ENCODE peak calls at places on chromosomes 3 and 15, in four cellular contexts. One of them, this sample, is unnamed.

GRCh38 chr3:132135628-132136333 is 101.0 kb upstream of the CPNE4 start:
- DNase-seq in K562: no peak
- DNase-seq in HepG2: peak; percentile 6
- DNase-seq in H1: no peak
- DNase-seq in this sample: peak; percentile 90

GRCh38 chr3:195035345-195036202 is 235.4 kb downstream of the XXYLT1 start:
- DNase-seq in HepG2: no peak
- DNase-seq in K562: no peak
- DNase-seq in H1: peak; percentile 63
- DNase-seq in this sample: no peak

GRCh38 chr3:172856766-172857742 is 106.5 kb downstream of the ECT2 start:
- DNase-seq in HepG2: peak; percentile 40
- DNase-seq in H1: no peak
- DNase-seq in K562: peak; percentile 17
- DNase-seq in this sample: no peak

GRCh38 chr3:175005881-175006280 is 146.7 kb downstream of the NAALADL2 start:
- DNase-seq in HepG2: no peak
- DNase-seq in H1: no peak
- DNase-seq in K562: no peak
- DNase-seq in this sample: no peak

GRCh38 chr15:62636823-62637320 is 405.7 kb upstream of the TPM1 start:
- DNase-seq in H1: no peak
- DNase-seq in K562: no peak
- DNase-seq in HepG2: no peak
- DNase-seq in this sample: no peak

GRCh38 chr3:49466047-49466446 is 4.0 kb upstream of the DAG1 start:
- DNase-seq in K562: no peak
- DNase-seq in H1: no peak
- DNase-seq in HepG2: peak; percentile 60
- DNase-seq in this sample: no peak

GRCh38 chr15:94070341-94071275 is 160.8 kb upstream of the MCTP2 start:
- DNase-seq in HepG2: no peak
- DNase-seq in K562: no peak
- DNase-seq in H1: peak; percentile 44
- DNase-seq in this sample: peak; percentile 15

GRCh38 chr3:100927775-100928174 is 65.4 kb downstream of the ABI3BP start:
- DNase-seq in H1: no peak
- DNase-seq in HepG2: no peak
- DNase-seq in K562: no peak
- DNase-seq in this sample: no peak

DNA sequence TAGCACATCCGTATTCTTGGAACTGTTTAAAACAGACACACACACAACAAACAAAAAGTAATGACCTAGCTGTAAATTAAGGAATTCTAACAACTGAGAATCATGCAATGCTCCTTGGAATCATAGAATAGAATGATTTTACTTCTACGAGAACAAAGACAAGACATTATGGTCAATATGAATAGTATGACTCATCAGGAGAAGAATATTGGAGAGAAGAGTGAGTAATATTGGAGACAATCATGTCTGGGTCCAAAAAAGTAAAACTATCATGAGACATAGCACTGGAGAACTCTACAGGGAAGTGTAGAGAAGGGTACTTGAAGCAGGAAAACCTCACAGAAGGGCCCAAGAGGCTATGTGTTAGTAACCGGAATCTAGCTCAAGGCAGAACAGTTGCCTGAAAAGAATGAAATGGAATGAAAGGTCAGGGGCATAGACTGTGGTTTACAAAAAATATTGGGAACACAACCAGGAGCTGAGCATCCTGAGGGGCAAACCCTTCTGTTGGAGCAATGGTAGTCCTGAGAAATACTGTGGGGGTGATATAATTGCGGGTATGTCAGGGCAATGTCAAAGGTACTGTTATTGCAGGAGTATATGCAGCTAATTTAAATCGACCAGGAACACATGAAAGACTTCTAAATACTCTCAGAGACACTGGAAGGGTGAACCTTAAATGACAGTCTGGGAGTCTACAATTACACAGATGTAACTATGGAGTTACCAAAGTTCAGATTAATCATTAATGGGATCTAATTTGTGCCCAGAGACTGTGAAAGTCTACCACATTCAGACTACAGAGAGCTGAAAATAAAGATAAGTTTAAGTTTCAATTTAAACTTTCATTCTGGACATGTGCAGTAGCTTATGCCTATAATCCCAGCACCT is 201.2 kb downstream of the BCHE start:
- DNase-seq in HepG2: no peak
- DNase-seq in K562: no peak
- DNase-seq in H1: no peak
- DNase-seq in this sample: no peak
- TF ChIP-seq PHF8 in HepG2: no peak
- TF ChIP-seq PHF8 in K562: no peak
- TF ChIP-seq PHF8 in H1: no peak
- TF ChIP-seq PHF8 in this sample: no peak

DNA sequence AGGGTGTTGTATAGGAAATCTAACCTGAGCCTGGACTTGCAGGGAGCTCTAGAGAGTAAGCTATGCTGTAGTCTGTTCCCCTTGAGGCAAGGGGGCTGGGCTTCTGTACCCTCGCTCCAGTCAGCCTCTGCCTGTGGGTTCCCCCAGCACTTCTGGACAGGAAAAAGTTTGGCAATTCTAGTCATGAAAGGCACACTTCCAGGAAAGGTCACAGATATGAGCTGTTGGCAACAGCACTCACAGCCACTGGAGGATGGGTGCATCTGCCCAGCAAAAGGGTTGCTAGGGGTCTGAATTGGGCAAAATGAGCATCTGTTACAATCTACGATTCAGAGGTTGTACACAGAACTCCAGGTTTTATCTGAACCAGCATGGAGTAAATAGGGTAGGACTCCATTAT is 281.2 kb downstream of the ERC2 start:
- DNase-seq in K562: no peak
- DNase-seq in HepG2: no peak
- DNase-seq in H1: no peak
- DNase-seq in this sample: no peak
- TF ChIP-seq PHF8 in K562: no peak
- TF ChIP-seq PHF8 in HepG2: no peak
- TF ChIP-seq PHF8 in H1: no peak
- TF ChIP-seq PHF8 in this sample: no peak

GRCh38 chr3:22795917-22796316 is 407.2 kb upstream of the UBE2E2 start:
- DNase-seq in H1: no peak
- DNase-seq in K562: no peak
- DNase-seq in HepG2: no peak
- DNase-seq in this sample: no peak
- TF ChIP-seq PHF8 in H1: no peak
- TF ChIP-seq PHF8 in K562: no peak
- TF ChIP-seq PHF8 in HepG2: no peak
- TF ChIP-seq PHF8 in this sample: no peak

DNA sequence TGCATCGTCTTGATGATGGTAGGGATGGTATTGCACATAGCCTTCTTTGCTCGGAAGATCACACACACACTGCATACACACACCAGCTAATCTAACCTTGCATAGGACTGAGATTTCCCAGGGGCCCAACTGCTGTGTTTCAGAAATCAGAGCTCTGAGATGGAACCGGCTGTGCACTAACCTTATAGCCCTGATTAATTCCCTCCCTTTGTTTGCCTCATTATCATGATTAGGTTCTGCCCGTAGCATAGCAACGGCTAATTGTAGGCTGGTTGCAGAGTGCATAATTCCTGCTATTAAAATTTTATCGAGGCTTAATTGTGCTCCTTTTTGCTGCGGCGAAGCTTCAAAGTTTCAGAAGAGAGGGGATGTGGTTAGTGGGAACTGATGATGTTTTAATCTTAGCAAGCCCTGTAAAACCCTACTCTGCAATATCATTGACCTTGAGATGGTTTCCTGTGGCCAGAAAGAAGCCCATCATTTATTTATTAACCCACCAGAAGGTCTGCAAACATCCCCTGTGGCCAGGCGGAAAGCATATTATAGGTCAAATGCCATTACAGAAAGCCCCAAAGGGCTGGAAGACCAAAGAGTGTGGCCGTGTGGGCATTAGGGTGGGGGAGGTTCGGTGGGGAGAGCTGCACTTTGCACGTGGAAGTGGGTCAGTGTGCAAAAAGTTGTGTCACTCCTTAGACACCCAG is 56.2 kb upstream of the GLCE start:
- DNase-seq in H1: no peak
- DNase-seq in K562: no peak
- DNase-seq in HepG2: peak; percentile 20
- DNase-seq in this sample: no peak
- TF ChIP-seq PHF8 in H1: no peak
- TF ChIP-seq PHF8 in K562: no peak
- TF ChIP-seq PHF8 in HepG2: no peak
- TF ChIP-seq PHF8 in this sample: no peak

GRCh38 chr15:44801797-44802196 is 65.5 kb downstream of the TRIM69 start:
- DNase-seq in HepG2: no peak
- DNase-seq in K562: no peak
- DNase-seq in H1: no peak
- DNase-seq in this sample: no peak

GRCh38 chr15:44801368-44801767 is 65.0 kb downstream of the TRIM69 start:
- DNase-seq in H1: no peak
- DNase-seq in K562: no peak
- DNase-seq in HepG2: peak; percentile 14
- DNase-seq in this sample: no peak

GRCh38 chr15:44802336-44802735 is 66.0 kb downstream of the TRIM69 start:
- DNase-seq in H1: no peak
- DNase-seq in K562: no peak
- DNase-seq in HepG2: no peak
- DNase-seq in this sample: no peak

GRCh38 chr15:44796508-44796907 is 60.2 kb downstream of the TRIM69 start:
- DNase-seq in HepG2: no peak
- DNase-seq in K562: no peak
- DNase-seq in H1: no peak
- DNase-seq in this sample: no peak

GRCh38 chr15:44798815-44799214 is 62.5 kb downstream of the TRIM69 start:
- DNase-seq in HepG2: peak; percentile 15
- DNase-seq in H1: no peak
- DNase-seq in K562: peak; percentile 39
- DNase-seq in this sample: peak; percentile 19
- TF ChIP-seq PHF8 in HepG2: no peak
- TF ChIP-seq PHF8 in H1: no peak
- TF ChIP-seq PHF8 in K562: no peak
- TF ChIP-seq PHF8 in this sample: no peak

GRCh38 chr15:74135041-74135565 is 4.7 kb downstream of the ISLR2 start:
- DNase-seq in HepG2: no peak
- DNase-seq in H1: no peak
- DNase-seq in K562: no peak
- DNase-seq in this sample: no peak

GRCh38 chr15:74133703-74134386 is 3.5 kb downstream of the ISLR2 start:
- DNase-seq in K562: no peak
- DNase-seq in HepG2: no peak
- DNase-seq in H1: peak; percentile 69
- DNase-seq in this sample: no peak

GRCh38 chr15:74132681-74133070 is 2.3 kb downstream of the ISLR2 start:
- DNase-seq in H1: peak; percentile 65
- DNase-seq in K562: no peak
- DNase-seq in HepG2: no peak
- DNase-seq in this sample: no peak

GRCh38 chr15:74133071-74133702 is 2.8 kb downstream of the ISLR2 start:
- DNase-seq in K562: no peak
- DNase-seq in HepG2: no peak
- DNase-seq in H1: peak; percentile 81
- DNase-seq in this sample: no peak

GRCh38 chr15:74134387-74135027 is 4.1 kb downstream of the ISLR2 start:
- DNase-seq in H1: peak; percentile 89
- DNase-seq in K562: no peak
- DNase-seq in HepG2: no peak
- DNase-seq in this sample: peak; percentile 37
- TF ChIP-seq PHF8 in H1: no peak
- TF ChIP-seq PHF8 in K562: no peak
- TF ChIP-seq PHF8 in HepG2: no peak
- TF ChIP-seq PHF8 in this sample: no peak

GRCh38 chr3:123090700-123091585 is 24.1 kb downstream of the PDIA5 start:
- DNase-seq in K562: no peak
- DNase-seq in H1: no peak
- DNase-seq in HepG2: no peak
- DNase-seq in this sample: no peak
- TF ChIP-seq PHF8 in K562: no peak
- TF ChIP-seq PHF8 in H1: no peak
- TF ChIP-seq PHF8 in HepG2: no peak
- TF ChIP-seq PHF8 in this sample: no peak

GRCh38 chr3:197718904-197719303 is 17.8 kb downstream of the RUBCN start:
- DNase-seq in K562: no peak
- DNase-seq in HepG2: peak; percentile 64
- DNase-seq in H1: no peak
- DNase-seq in this sample: peak; percentile 67
- TF ChIP-seq PHF8 in K562: no peak
- TF ChIP-seq PHF8 in HepG2: no peak
- TF ChIP-seq PHF8 in H1: no peak
- TF ChIP-seq PHF8 in this sample: no peak

GRCh38 chr15:39969871-39970270 is 36.0 kb downstream of the EIF2AK4 start:
- DNase-seq in HepG2: no peak
- DNase-seq in H1: no peak
- DNase-seq in K562: no peak
- DNase-seq in this sample: no peak
- TF ChIP-seq PHF8 in HepG2: no peak
- TF ChIP-seq PHF8 in H1: no peak
- TF ChIP-seq PHF8 in K562: no peak
- TF ChIP-seq PHF8 in this sample: no peak

GRCh38 chr3:18008706-18009363 is 266.4 kb upstream of the TBC1D5 start:
- DNase-seq in H1: no peak
- DNase-seq in HepG2: no peak
- DNase-seq in K562: no peak
- DNase-seq in this sample: no peak
- TF ChIP-seq PHF8 in H1: no peak
- TF ChIP-seq PHF8 in HepG2: no peak
- TF ChIP-seq PHF8 in K562: no peak
- TF ChIP-seq PHF8 in this sample: no peak

This sample was measured in A549.